ENCODE peak calls at places on chromosomes 16 and 17, in eight cellular contexts. K, Q, S, X, I, J, Z and L are unnamed samples.

GRCh38 chr17:5667871-5668270 is 83.6 kb upstream of the NLRP1 start:
- DNase-seq in J (peak), Q (no peak), X (no peak), I (no peak), Z (no peak), S (no peak), K (no peak), L (no peak)

GRCh38 chr16:5044011-5044540 is 10.3 kb upstream of the NAGPA start:
- DNase-seq in Q (no peak), I (no peak), J (no peak), X (no peak), Z (no peak), S (no peak), K (no peak), L (no peak)

GRCh38 chr16:27314161-27314723 is 468 bp downstream of the IL4R start:
- DNase-seq in I (peak), Z (no peak), S (peak), Q (no peak), J (peak), K (peak), X (peak), L (no peak)

GRCh38 chr16:87735270-87736002 is 30.4 kb downstream of the KLHDC4 start:
- DNase-seq in Q (no peak), X (no peak), K (no peak), I (no peak), Z (no peak), J (no peak), S (no peak), L (no peak)

GRCh38 chr17:79685121-79685520 is 45.6 kb upstream of the ENPP7 start:
- DNase-seq in K (no peak), Q (no peak), J (no peak), Z (no peak), S (no peak), X (no peak), I (no peak), L (no peak)

GRCh38 chr17:7656958-7657715 is 6.4 kb downstream of the ATP1B2 start:
- DNase-seq in K (no peak), Q (peak), I (no peak), Z (peak), X (no peak), J (no peak), S (peak), L (peak)

GRCh38 chr16:1961651-1962067 is 2.3 kb downstream of the NDUFB10 start:
- DNase-seq in I (no peak), J (peak), Q (no peak), S (no peak), X (no peak), K (no peak), Z (no peak), L (no peak)

GRCh38 chr17:49359990-49360795 is 1.9 kb downstream of the ZNF652 start:
- DNase-seq in S (no peak), K (no peak), I (no peak), Q (no peak), Z (no peak), J (peak), X (no peak), L (no peak)

GRCh38 chr16:70252355-70252988 is 732 bp upstream of the EXOSC6 start:
- DNase-seq in I (no peak), J (no peak), Z (no peak), S (no peak), K (no peak), Q (no peak), X (no peak), L (peak)

GRCh38 chr16:71723537-71724319 is 773 bp downstream of the PHLPP2 start:
- DNase-seq in K (peak), I (peak), S (peak), Z (peak), X (peak), Q (peak), J (peak), L (peak)

GRCh38 chr17:49061524-49061943 is 64.3 kb downstream of the IGF2BP1 start:
- DNase-seq in X (no peak), I (no peak), S (no peak), K (no peak), Z (no peak), Q (no peak), J (no peak), L (no peak)

GRCh38 chr16:17942067-17942466 is 394.5 kb downstream of the NPIPA8 start:
- DNase-seq in K (no peak), S (no peak), Q (no peak), I (no peak), J (no peak), X (no peak), Z (no peak), L (no peak)

GRCh38 chr17:59846391-59847165 is 46.2 kb downstream of the TUBD1 start:
- DNase-seq in I (peak), Z (no peak), S (peak), J (peak), K (peak), X (peak), Q (no peak), L (no peak)

GRCh38 chr17:82647593-82648164 is 565 bp downstream of the WDR45B start:
- DNase-seq in Z (no peak), K (peak), X (no peak), Q (no peak), S (peak), I (peak), J (peak), L (no peak)

GRCh38 chr17:80247561-80247960 is 13.1 kb upstream of the RNF213 start:
- DNase-seq in Z (no peak), S (no peak), Q (no peak), X (no peak), I (no peak), K (no peak), J (no peak), L (no peak)